ENCODE peak calls at places on chromosomes 7 and 10, in five cellular contexts. O is ovary, X is A549, U is bronchial epithelial cell, T is HFF-Myc. B is an unnamed sample.

GRCh38 chr10:51748959-51749358 is 49.6 kb upstream of the CSTF2T start:
- DNase-seq in T (no peak), X (no peak), U (no peak), O (no peak), B (no peak)

GRCh38 chr10:126683466-126683865 is 13.0 kb upstream of the C10orf90 start:
- DNase-seq in U (no peak), O (no peak), X (no peak), T (no peak), B (no peak)

GRCh38 chr7:30556854-30557644 is 37.6 kb upstream of the GARS1 start:
- DNase-seq in O (no peak), X (no peak), U (peak), T (no peak), B (no peak)

GRCh38 chr7:45657136-45657889 is 83.1 kb downstream of the ADCY1 start:
- DNase-seq in T (no peak), U (no peak), O (no peak), X (no peak), B (no peak)

GRCh38 chr7:98038731-98039130 is 48.7 kb upstream of the OCM2 start:
- DNase-seq in T (no peak), O (no peak), U (no peak), X (no peak), B (no peak)

GRCh38 chr7:158031820-158032424 is 555.7 kb downstream of the PTPRN2 start:
- DNase-seq in X (no peak), U (no peak), T (no peak), O (no peak), B (peak)

GRCh38 chr10:86871563-86872183 is 85.7 kb downstream of the MMRN2 start:
- DNase-seq in T (no peak), U (no peak), O (no peak), X (peak), B (no peak)

GRCh38 chr7:50303082-50303893 is 1.2 kb upstream of the IKZF1 start:
- DNase-seq in X (no peak), O (no peak), T (no peak), U (no peak), B (peak)

GRCh38 chr10:78333362-78334143 is 299.9 kb downstream of the RPS24 start:
- DNase-seq in T (no peak), U (no peak), X (no peak), O (no peak), B (no peak)

GRCh38 chr7:140649566-140650205 is 9.1 kb upstream of the DENND2A start:
- DNase-seq in U (peak), O (peak), X (no peak), T (no peak), B (peak)

GRCh38 chr10:68194290-68194689 is 37.6 kb downstream of the ATOH7 start:
- DNase-seq in O (no peak), U (no peak), X (no peak), T (no peak), B (no peak)

GRCh38 chr10:76231258-76231934 is 800.0 kb downstream of the LRMDA start:
- DNase-seq in X (no peak), T (no peak), U (no peak), O (no peak), B (no peak)

GRCh38 chr10:92712016-92712889 is 22.5 kb downstream of the HHEX start:
- DNase-seq in T (no peak), X (no peak), U (no peak), O (no peak), B (no peak)

DNA sequence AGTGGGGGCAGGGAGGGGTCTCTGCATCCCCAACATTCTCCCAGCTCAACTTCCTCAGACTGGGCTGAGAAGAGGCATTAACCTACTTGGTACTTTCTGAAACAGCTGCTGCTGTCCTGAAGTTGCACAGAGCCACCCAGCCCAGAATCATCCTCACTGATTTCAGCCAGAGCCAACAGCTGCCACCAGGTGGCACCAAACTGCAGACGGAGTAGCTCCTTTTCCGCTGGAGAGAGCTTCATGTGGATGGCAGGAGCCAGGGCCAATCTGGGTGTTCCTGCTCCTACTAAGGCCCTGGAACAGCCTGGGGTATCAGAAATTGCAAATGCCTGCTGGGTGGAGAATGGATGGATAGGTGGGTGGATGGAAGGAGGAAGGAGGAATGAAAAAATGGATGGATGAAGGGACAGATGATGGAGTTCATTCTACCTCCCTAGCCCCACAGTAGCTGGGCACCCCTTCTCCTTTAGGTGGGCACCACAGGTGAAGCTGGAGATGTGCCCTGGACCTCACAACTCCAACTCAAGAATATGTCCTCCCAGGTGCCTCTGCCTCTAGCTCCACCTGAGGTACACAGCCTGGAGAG is 11.8 kb upstream of the DRGX start:
- DNase-seq in T (peak), X (peak), O (peak), U (peak), B (peak)
- TF ChIP-seq CTCF in T (peak), X (peak), O (peak), U (peak), B (peak)

GRCh38 chr7:13276977-13277376 is 589.5 kb downstream of the ARL4A start:
- DNase-seq in T (no peak), U (no peak), X (peak), O (no peak), B (no peak)
- TF ChIP-seq CTCF in T (peak), U (no peak), X (peak), O (no peak), B (no peak)

DNA sequence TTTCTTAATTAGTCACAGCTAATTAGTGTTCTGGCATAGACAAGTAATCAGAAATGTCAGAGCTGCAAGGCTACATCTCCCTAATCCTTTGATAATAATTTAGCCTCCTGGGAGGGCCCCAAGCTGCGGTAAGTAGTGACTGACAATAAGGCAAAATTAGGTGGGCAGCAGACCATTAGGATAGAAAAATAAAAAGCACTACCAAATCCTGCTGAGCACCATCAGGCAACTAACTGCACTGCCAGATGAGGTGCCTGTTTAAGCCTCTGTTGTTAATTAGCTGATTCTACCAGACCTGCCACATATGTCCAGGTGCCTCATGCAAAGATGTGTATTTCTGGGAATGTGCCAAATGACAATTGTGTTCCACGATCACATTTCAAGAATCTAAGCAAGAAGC is 32.5 kb upstream of the FEZF1 start:
- DNase-seq in O (no peak), T (no peak), X (no peak), U (no peak), B (no peak)
- TF ChIP-seq CTCF in O (no peak), T (no peak), X (no peak), U (no peak), B (no peak)

DNA sequence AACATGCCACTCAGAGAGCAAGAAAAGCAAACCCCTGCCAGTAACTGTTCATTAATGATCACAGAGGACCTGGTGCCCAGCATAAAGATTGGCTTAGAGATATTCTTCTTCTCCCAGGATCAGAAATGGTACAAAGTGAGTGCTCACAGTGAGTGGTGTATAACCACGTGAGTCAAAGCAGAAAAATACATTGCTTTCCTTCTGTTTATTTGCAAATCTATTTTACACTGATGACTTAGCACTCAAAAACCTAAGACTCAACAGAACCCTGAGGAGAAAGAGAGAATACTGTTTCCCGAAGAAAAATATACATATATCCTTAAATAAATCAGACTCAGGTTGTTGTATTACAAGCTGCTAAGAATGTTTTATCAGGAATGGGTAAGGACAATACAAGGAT is 48.7 kb downstream of the ODAD2 start:
- DNase-seq in T (no peak), X (no peak), U (no peak), O (no peak), B (no peak)
- TF ChIP-seq CTCF in T (no peak), X (no peak), U (no peak), O (no peak), B (no peak)

DNA sequence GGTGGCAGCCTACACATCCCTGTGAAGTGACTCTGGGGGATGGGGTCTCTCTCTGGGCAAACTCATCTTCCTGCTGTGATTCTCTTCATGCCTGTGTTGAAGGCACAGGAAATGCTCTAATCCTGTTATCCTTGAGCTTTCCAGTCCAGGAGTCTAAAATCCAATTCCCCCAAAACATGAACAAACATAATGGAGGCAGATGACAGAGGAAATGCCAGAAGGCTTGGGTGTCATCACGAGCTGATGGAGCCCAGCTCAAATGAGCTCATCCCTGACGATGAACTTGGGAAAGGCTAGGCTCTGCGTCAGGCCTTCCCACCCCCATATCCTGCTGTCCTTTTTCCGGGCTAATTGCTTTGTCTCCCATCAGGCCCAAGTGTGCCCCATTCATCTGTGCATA is 165.9 kb upstream of the PODXL start:
- DNase-seq in U (no peak), O (no peak), X (no peak), T (no peak), B (no peak)
- TF ChIP-seq CTCF in U (no peak), O (no peak), X (no peak), T (no peak), B (no peak)

GRCh38 chr10:13219685-13220670 is 14.2 kb downstream of the UCMA start:
- DNase-seq in T (peak), X (peak), O (no peak), U (peak), B (no peak)

GRCh38 chr10:13222151-13222550 is 12.0 kb downstream of the UCMA start:
- DNase-seq in T (no peak), O (no peak), U (no peak), X (no peak), B (peak)

GRCh38 chr10:13221572-13221971 is 12.6 kb downstream of the UCMA start:
- DNase-seq in O (no peak), T (no peak), X (no peak), U (no peak), B (no peak)

GRCh38 chr10:13222566-13222965 is 11.6 kb downstream of the UCMA start:
- DNase-seq in T (no peak), O (no peak), U (no peak), X (no peak), B (peak)

GRCh38 chr10:13218878-13219277 is 15.3 kb downstream of the UCMA start:
- DNase-seq in U (no peak), O (no peak), X (no peak), T (no peak), B (no peak)
- TF ChIP-seq CTCF in U (no peak), O (no peak), X (no peak), T (no peak), B (no peak)

DNA sequence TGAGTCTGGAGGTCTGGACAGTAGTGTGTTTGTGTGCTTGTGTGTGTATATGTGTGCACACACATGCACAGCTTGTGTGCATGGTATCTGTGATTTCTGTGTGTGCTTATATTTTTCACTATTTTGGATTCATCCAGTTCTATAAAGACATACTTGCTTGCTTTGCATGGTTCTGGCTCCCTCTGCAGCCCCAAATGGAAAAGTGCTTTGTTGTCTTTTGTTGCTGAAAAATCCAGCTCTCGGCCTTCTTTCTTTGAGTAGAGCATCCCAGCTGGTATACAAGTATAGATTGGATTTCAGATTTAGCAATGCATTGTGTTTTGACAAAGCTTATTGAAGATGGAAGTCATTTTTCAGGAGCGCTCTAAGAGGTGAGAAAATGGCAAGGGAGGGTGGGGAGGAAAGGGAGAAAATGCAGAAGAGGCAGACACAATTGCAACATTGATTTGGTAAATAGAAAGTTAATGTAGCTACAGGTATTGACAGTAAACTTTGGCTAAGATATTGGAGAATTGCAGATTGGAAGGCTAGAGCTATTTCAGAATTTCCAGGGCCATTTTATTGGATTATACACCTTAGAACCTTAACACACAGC is 333.9 kb downstream of the AUTS2 start:
- DNase-seq in T (no peak), O (no peak), X (peak), U (peak), B (no peak)
- TF ChIP-seq CTCF in T (peak), O (peak), X (peak), U (peak), B (peak)

DNA sequence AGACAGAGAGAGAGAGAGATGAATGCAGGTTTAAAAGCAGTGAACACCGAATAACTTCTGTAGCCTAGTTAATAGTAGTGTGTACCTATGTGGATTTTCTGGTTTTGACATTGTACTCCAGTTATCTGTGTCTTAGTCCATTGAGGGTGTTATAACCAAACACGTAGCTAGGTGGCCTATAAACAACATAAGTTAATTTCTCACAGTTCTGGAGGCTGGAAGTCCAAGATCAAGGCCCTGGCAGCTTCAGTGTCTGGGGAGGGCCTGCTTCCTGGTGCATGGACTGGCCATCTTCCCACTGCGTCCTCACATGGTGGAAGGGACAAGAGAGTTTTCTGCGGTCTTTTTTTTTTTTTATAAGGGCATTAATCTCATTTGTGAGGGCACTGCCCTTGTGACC is 23.5 kb downstream of the AOC1 start:
- DNase-seq in T (no peak), X (peak), U (peak), O (no peak), B (no peak)
- TF ChIP-seq CTCF in T (no peak), X (no peak), U (peak), O (no peak), B (no peak)

B was measured in spleen.